ENCODE peak calls at places on chromosomes 11 and 22, in four cellular contexts. G is stomach, R is tibial artery, E is Caco-2. Z is an unnamed sample. For H3K27me3, the result is how much of the 10 kb centered on the place peaks cover.

GRCh38 chr11:118913411-118914125 is 12.2 kb downstream of the BCL9L start:
- DNase-seq in G (no peak), R (no peak), E (no peak), Z (no peak)

GRCh38 chr11:68808787-68809186 is 32.9 kb downstream of the CPT1A start:
- DNase-seq in G (no peak), R (no peak), E (no peak), Z (no peak)

GRCh38 chr22:36065775-36066544 is 37.3 kb upstream of the RBFOX2 start:
- DNase-seq in G (peak), R (peak), E (peak), Z (peak)

GRCh38 chr22:33986167-33986771 is 66.0 kb upstream of the LARGE1 start:
- DNase-seq in G (no peak), R (no peak), E (no peak), Z (no peak)

GRCh38 chr11:46064221-46064620 is 57.0 kb downstream of the PHF21A start:
- DNase-seq in G (no peak), R (no peak), E (no peak), Z (no peak)

GRCh38 chr11:32154275-32154674 is 63.4 kb downstream of the RCN1 start:
- DNase-seq in G (no peak), R (no peak), E (no peak), Z (no peak)

GRCh38 chr11:119192111-119192510 is 6.8 kb downstream of the NHERF4 start:
- DNase-seq in G (no peak), R (no peak), E (no peak), Z (no peak)

GRCh38 chr11:3159296-3160190 is 5.6 kb downstream of the OSBPL5 start:
- DNase-seq in G (peak), R (peak), E (no peak), Z (no peak)

GRCh38 chr11:70243912-70244652 is 26.4 kb upstream of the PPFIA1 start:
- DNase-seq in G (no peak), R (no peak), E (no peak), Z (no peak)

GRCh38 chr22:25369133-25369532 is 149.7 kb downstream of the CRYBB2 start:
- DNase-seq in G (no peak), R (no peak), E (no peak), Z (no peak)

GRCh38 chr11:86488553-86488952 is 113.9 kb downstream of the CCDC81 start:
- DNase-seq in G (no peak), R (no peak), E (no peak), Z (no peak)

GRCh38 chr11:126186031-126186698 is 25.3 kb downstream of the RPUSD4 start:
- DNase-seq in G (no peak), R (peak), E (no peak), Z (no peak)

GRCh38 chr11:126186708-126187481 is 24.6 kb downstream of the RPUSD4 start:
- DNase-seq in G (no peak), R (no peak), E (no peak), Z (no peak)

GRCh38 chr11:126189109-126189929 is 22.1 kb downstream of the RPUSD4 start:
- DNase-seq in G (no peak), R (no peak), E (no peak), Z (no peak)

GRCh38 chr11:126190792-126191191 is 20.7 kb downstream of the RPUSD4 start:
- DNase-seq in G (no peak), R (no peak), E (no peak), Z (no peak)

DNA sequence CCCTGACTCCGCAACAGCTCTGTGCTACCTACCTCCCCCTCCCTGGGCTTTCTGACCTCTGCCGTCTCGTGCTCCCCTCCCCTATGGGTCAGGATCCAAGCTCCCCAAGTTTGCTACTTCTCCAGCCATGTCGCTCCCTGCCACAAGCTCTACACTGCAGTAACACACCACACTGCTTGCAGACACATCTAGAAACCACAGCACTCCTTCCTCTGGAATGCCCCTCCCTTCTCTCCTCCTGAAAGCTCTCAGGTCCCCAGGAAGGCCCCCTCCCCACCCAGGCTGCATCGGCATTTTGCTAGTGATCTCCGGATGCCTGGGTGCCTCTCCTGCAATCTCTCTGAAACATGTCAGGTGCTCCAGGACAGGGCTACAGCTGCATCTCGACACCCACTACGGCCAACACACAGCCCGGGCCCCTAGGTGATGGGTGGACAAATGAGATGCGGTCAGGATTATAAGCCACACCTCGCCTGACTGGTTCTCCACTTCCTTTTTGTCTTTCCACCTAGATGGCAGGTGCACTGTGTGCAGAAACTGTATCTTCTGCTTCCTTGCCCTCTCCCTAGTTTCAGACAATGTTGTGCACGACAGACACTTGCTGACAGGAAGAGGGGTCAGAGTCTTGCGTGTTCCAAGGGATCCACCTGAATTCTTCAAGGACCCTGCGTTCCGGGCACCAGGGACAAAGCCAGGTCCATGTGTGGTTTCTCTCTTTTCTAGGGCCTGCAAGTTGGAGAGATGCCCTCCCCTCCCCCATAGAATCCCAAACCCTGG is 22.9 kb downstream of the RPUSD4 start:
- DNase-seq in G (no peak), R (no peak), E (no peak), Z (no peak)
- H3K4me3 ChIP-seq in G (no peak), R (no peak), E (no peak), Z (no peak)

DNA sequence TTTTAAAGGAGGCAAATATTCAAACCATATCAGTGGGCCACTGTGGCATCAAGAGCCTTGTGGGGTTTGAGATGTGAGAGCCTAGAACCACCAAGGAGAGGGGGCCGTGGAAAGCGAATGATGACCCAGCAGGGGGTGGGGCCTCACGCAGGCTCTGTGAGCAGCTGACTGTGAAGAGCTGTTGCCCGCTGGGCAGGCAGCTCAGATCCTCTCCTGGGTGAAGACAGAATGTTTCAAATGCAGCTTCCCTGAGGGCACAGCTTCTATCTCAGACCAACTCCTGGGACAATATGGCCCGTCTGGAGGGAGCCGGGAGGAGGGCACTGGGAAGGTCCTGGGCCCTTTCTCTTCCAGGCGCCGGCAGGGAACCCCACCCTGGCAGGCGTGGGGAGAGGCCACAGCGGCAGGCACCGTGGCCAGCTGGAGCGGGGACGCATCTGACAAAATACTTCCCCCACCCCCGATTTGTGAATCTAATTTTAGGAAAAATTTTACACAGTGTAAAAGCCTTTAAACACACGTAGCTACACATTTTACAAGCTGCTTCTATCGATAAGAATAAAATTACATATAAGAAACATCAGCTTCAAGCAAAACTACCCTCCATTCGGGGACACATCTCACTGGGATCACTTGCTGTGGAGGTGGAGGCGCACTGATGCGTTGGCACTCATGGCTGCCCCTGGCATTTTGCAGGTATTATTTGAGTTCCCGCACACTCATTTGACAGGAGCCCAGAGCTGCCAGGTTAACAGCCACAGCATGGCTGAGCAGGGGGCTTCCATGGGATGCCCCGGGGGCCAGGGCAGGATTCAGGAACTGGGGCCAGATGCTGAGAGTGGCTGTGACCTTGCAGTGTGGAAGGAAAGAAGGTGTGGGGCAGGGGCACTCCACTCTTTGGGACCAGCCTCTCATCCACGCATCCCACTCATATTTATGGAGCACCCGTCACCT is 40.3 kb downstream of the PARVG start:
- DNase-seq in G (no peak), R (no peak), E (no peak), Z (no peak)
- TF ChIP-seq CTCF in G (no peak), R (no peak), E (no peak), Z (no peak)

DNA sequence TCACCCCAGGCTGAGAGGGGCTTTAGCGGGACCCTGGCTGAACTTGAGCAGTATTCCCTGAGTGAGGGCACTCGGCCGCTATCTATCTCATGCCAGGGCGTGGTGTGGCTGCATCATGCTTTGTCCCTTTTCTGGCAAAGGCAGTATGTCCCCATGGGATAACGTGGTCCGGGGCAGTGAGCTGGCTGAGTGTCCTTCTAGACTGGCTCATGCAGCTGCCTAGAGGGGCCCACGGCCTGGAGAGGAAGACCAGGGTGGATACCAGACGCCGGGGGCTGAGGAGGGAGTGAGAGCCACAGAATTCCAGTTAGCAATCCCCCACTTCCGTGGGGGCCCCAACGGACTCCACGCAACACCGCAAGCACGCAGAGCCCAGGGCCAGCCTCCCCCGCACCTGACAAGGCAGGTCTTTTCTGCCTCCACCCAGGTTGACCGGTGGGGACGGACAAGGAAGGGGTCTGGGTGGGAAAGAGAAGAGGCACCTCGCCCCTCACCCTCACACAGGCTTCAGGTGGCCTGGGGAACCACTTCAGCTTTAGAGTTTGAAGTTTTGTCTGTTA is 15.5 kb downstream of the NFAM1 start:
- DNase-seq in G (no peak), R (no peak), E (no peak), Z (no peak)
- H3K27me3 ChIP-seq in G (under half), R (under half), E (under half), Z (under half)

GRCh38 chr11:62830904-62831519 is 839 bp downstream of the STX5 start:
- DNase-seq in G (no peak), R (no peak), E (no peak), Z (no peak)
- H3K4me3 ChIP-seq in G (peak), R (peak), E (peak), Z (peak)

DNA sequence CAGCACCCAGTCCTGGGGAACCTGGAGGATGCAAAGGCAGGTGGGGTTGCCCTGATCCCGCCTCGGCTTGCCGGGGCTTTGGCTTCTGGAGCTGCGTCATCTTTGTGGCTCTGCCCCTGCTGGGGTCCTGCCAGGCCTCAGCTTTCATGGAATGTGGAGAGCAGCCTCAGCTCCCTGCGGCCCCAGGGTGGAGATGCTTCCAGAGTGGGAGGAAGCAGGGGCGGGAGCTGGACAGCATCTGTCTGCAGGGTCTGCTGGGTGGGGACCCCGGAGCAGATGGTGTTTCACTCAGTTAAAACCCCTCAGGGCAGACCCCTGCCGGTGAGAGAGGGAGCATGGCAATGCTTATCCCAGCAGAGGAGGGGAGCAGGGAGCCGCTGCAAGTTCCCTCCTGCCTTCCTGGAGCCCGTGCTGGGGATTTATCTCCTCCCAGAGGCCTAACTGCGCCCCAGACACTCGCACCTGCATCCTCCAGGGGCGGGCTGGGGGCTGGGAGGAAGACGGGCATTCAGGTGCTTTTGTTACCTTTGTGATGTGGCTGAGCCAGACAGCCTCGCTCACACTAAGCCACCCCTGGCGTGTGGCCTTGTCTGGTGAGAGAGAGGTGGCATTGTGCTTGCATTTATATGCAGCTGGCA is 15.7 kb downstream of the GRIK4 start:
- DNase-seq in G (no peak), R (no peak), E (peak), Z (no peak)
- TF ChIP-seq CTCF in G (no peak), R (no peak), E (no peak), Z (no peak)

DNA sequence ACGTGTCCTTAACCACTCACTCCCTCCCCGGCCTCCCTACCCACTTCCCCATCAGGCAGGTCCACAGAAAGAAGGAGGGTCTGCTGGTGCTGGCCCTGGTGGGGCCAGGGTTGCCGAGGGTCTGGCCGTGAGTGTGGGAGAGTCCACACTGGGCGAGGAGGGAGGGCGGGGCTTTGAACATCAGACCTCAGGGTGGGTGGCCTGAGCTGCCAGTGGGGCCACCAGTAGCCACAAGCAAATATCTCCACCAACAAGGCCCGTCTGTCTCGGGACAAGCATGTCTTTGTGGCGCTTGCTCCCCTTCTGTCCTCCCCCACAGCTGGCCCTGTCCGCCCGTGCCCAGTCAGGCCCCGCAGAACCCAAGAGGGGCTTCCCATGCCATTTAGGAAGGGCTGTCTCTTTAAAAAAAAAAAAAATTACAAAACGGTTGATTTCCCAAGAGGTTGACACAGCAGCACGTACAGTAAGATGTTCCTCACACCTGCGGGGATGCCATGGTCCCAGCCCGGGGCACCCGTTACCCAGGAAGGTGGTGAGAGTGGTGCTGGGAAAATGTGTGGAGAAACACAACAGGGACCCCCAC is 17.7 kb upstream of the TALDO1 start:
- DNase-seq in G (no peak), R (no peak), E (no peak), Z (peak)
- H3K27me3 ChIP-seq in G (under half), R (under half), E (under half), Z (under half)

GRCh38 chr22:47091241-47091691 is 328.8 kb downstream of the TBC1D22A start:
- DNase-seq in G (no peak), R (peak), E (no peak), Z (no peak)
- H3K4me3 ChIP-seq in G (peak), R (peak), E (no peak), Z (peak)

DNA sequence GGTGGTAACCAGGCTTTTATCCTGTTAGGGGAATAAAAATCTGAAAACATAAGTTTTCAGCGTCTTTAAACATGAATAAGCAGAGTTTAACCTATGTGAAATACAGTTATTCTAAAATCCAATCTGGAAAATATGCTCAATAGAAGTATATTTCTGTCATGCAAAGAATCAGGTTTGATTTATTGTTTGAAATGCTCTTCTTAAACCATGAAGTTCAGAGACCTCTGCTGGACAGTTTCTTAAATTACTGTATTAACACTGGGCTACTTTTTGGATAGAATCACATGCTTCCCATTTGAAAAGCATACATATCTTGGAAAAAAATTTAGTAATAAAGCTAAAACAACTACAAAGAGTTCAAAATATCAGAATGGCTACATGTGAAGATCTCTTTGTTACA is 25.4 kb downstream of the APIP start:
- DNase-seq in G (no peak), R (no peak), E (no peak), Z (no peak)
- TF ChIP-seq CTCF in G (peak), R (peak), E (peak), Z (peak)

Z was measured in dorsolateral prefrontal cortex.